ENCODE peak calls at places on chromosome 18, in five cellular contexts. F, K, O, U and R are unnamed samples.

GRCh38 chr18:23380001-23380550 is 73.0 kb upstream of the RIOK3 start:
- DNase-seq in F (no peak), K (no peak), U (no peak), O (no peak), R (no peak)

GRCh38 chr18:79397288-79397829 is 1.6 kb downstream of the NFATC1 start:
- DNase-seq in K (no peak), O (no peak), F (no peak), U (no peak), R (no peak)

GRCh38 chr18:11741505-11742145 is 52.6 kb downstream of the GNAL start:
- DNase-seq in F (no peak), K (no peak), U (peak; percentile 23), O (no peak), R (no peak)

GRCh38 chr18:49447810-49448745 is 12.4 kb downstream of the DYM start:
- DNase-seq in F (peak; percentile 19), O (peak; percentile 55), U (peak; percentile 67), K (no peak), R (no peak)

GRCh38 chr18:30591462-30591861 is 451.1 kb downstream of the DSC3 start:
- DNase-seq in F (no peak), K (no peak), O (no peak), U (no peak), R (no peak)

GRCh38 chr18:62741118-62741566 is 25.8 kb downstream of the PHLPP1 start:
- DNase-seq in K (peak; percentile 47), U (peak; percentile 91), F (no peak), O (no peak), R (no peak)

GRCh38 chr18:22230403-22231042 is 61.1 kb downstream of the GATA6 start:
- DNase-seq in O (no peak), U (no peak), F (peak; percentile 7), K (no peak), R (no peak)

GRCh38 chr18:55419939-55420664 is 167.9 kb downstream of the TCF4 start:
- DNase-seq in O (no peak), U (no peak), K (no peak), F (no peak), R (no peak)

GRCh38 chr18:31976242-31976641 is 33.3 kb upstream of the TRAPPC8 start:
- DNase-seq in K (no peak), U (no peak), F (no peak), O (no peak), R (no peak)

GRCh38 chr18:59012815-59013677 is 126.6 kb upstream of the SEC11C start:
- DNase-seq in O (no peak), K (no peak), U (no peak), F (no peak), R (no peak)

GRCh38 chr18:6782861-6783260 is 53.3 kb downstream of the ARHGAP28 start:
- DNase-seq in O (no peak), U (no peak), K (no peak), F (no peak), R (no peak)

GRCh38 chr18:2906522-2907458 is 60.0 kb downstream of the EMILIN2 start:
- DNase-seq in U (no peak), K (peak; percentile 54), F (no peak), O (peak; percentile 70), R (no peak)

GRCh38 chr18:36638224-36638623 is 190.6 kb downstream of the TPGS2 start:
- DNase-seq in U (no peak), O (no peak), K (no peak), F (no peak), R (no peak)

GRCh38 chr18:42480521-42480920 is 525.5 kb downstream of the PIK3C3 start:
- DNase-seq in U (no peak), F (no peak), O (no peak), K (no peak), R (no peak)

GRCh38 chr18:34483198-34483597 is 226.9 kb upstream of the DTNA start:
- DNase-seq in K (no peak), O (no peak), F (no peak), U (no peak), R (no peak)

GRCh38 chr18:58520964-58521363 is 107.9 kb downstream of the ALPK2 start:
- DNase-seq in K (no peak), U (no peak), O (no peak), F (no peak), R (no peak)

GRCh38 chr18:34085140-34085739 is 139.5 kb downstream of the NOL4 start:
- DNase-seq in O (no peak), F (no peak), K (no peak), U (no peak), R (no peak)

GRCh38 chr18:8765692-8766463 is 60.5 kb downstream of the MTCL1 start:
- DNase-seq in K (no peak), O (no peak), F (no peak), U (peak; percentile 2), R (no peak)

GRCh38 chr18:42413870-42414269 is 458.8 kb downstream of the PIK3C3 start:
- DNase-seq in F (no peak), O (no peak), U (no peak), K (no peak), R (no peak)

GRCh38 chr18:47560693-47561092 is 309.2 kb upstream of the SKOR2 start:
- DNase-seq in F (no peak), O (no peak), K (no peak), U (no peak), R (no peak)

GRCh38 chr18:35041752-35042379 is 653 bp downstream of the MAPRE2 start:
- DNase-seq in F (no peak), O (peak; percentile 27), K (no peak), U (no peak), R (no peak)